ENCODE peak calls at places on chromosomes 3 and 15, in five cellular contexts. A is upper lobe of right lung, Q is fibroblast of lung, E is neural progenitor cell, G is NB4. P is an unnamed sample.

GRCh38 chr3:9217784-9218513 is 31.5 kb downstream of the SRGAP3 start:
- DNase-seq in A (no peak), E (peak), Q (no peak), G (no peak), P (no peak)

GRCh38 chr3:153052096-153052460 is 109.9 kb upstream of the RAP2B start:
- DNase-seq in Q (peak), A (no peak), G (peak), E (no peak), P (no peak)

GRCh38 chr3:102156426-102156825 is 278.4 kb upstream of the ZPLD1 start:
- DNase-seq in Q (peak), E (no peak), G (no peak), A (no peak), P (no peak)

GRCh38 chr15:74884428-74885223 is 5.2 kb upstream of the MPI start:
- DNase-seq in A (no peak), G (no peak), E (no peak), Q (peak), P (no peak)

GRCh38 chr3:189395825-189396224 is 224.1 kb downstream of the TPRG1 start:
- DNase-seq in Q (no peak), G (peak), E (no peak), A (no peak), P (no peak)

GRCh38 chr3:11238880-11239279 is 33.3 kb upstream of the ATG7 start:
- DNase-seq in G (no peak), A (no peak), E (no peak), Q (peak), P (no peak)

GRCh38 chr3:48285132-48285531 is 44.2 kb downstream of the ZNF589 start:
- DNase-seq in Q (peak), E (no peak), G (no peak), A (no peak), P (no peak)

GRCh38 chr3:189588818-189589569 is 42.2 kb upstream of the TP63 start:
- DNase-seq in A (no peak), E (no peak), G (no peak), Q (no peak), P (no peak)

GRCh38 chr15:44666208-44667038 is 3.0 kb upstream of the SPG11 start:
- DNase-seq in Q (no peak), E (no peak), G (no peak), A (no peak), P (no peak)

GRCh38 chr15:78396976-78397375 is 41.0 kb upstream of the IREB2 start:
- DNase-seq in Q (no peak), E (no peak), G (peak), A (peak), P (no peak)

GRCh38 chr3:195815169-195815771 is 3.5 kb upstream of the MUC4 start:
- DNase-seq in Q (peak), G (no peak), A (peak), E (peak), P (no peak)

GRCh38 chr3:60013241-60013640 is 963.4 kb upstream of the CFAP20DC start:
- DNase-seq in A (no peak), G (no peak), E (no peak), Q (peak), P (no peak)

GRCh38 chr3:29373016-29373690 is 92.3 kb downstream of the RBMS3 start:
- DNase-seq in G (no peak), Q (peak), E (no peak), A (no peak), P (no peak)

GRCh38 chr3:111723293-111723963 is 128.3 kb upstream of the ZBED2 start:
- DNase-seq in A (no peak), Q (peak), G (no peak), E (no peak), P (no peak)

GRCh38 chr3:98657429-98657828 is 64.0 kb upstream of the CPOX start:
- DNase-seq in G (peak), E (peak), Q (peak), A (peak), P (peak)

GRCh38 chr15:100101389-100102089 is 240.2 kb downstream of the ADAMTS17 start:
- DNase-seq in A (no peak), Q (no peak), E (no peak), G (no peak), P (no peak)

GRCh38 chr15:82808634-82809041 is 790 bp upstream of the WHAMM start:
- DNase-seq in E (no peak), A (no peak), Q (no peak), G (no peak), P (no peak)

GRCh38 chr3:9862391-9863235 is 17.4 kb downstream of the CIDEC start:
- DNase-seq in A (peak), E (peak), G (peak), Q (peak), P (peak)

GRCh38 chr3:182983811-182984210 is 3.5 kb upstream of the DCUN1D1 start:
- DNase-seq in A (no peak), Q (no peak), G (peak), E (no peak), P (no peak)

GRCh38 chr3:359672-360071 is 163.1 kb downstream of the CHL1 start:
- DNase-seq in G (no peak), Q (no peak), E (no peak), A (no peak), P (no peak)

GRCh38 chr3:176521531-176522175 is 675.6 kb downstream of the TBL1XR1 start:
- DNase-seq in E (no peak), Q (peak), A (no peak), G (no peak), P (no peak)

GRCh38 chr15:77013786-77014136 is 18.8 kb downstream of the PSTPIP1 start:
- DNase-seq in A (no peak), Q (no peak), E (no peak), G (peak), P (no peak)

GRCh38 chr15:60520041-60520824 is 41.3 kb upstream of the ICE2 start:
- DNase-seq in Q (peak), E (no peak), A (no peak), G (no peak), P (no peak)

GRCh38 chr3:67719333-67719732 is 64.9 kb upstream of the SUCLG2 start:
- DNase-seq in E (no peak), G (no peak), Q (peak), A (no peak), P (no peak)

GRCh38 chr3:76310661-76311060 is 525.3 kb upstream of the ZNF717 start:
- DNase-seq in A (no peak), G (no peak), Q (no peak), E (no peak), P (no peak)

GRCh38 chr15:74604983-74605809 is 10.4 kb upstream of the CLK3 start:
- DNase-seq in Q (no peak), A (no peak), E (no peak), G (no peak), P (no peak)

GRCh38 chr3:31762016-31762764 is 218.9 kb downstream of the OSBPL10 start:
- DNase-seq in G (no peak), A (no peak), E (peak), Q (no peak), P (no peak)

GRCh38 chr15:76996526-76997401 is 1.8 kb downstream of the PSTPIP1 start:
- DNase-seq in A (peak), G (peak), Q (peak), E (no peak), P (no peak)

GRCh38 chr15:47188766-47189507 is 528.4 kb upstream of the SEMA6D start:
- DNase-seq in Q (no peak), G (no peak), A (no peak), E (no peak), P (no peak)

GRCh38 chr3:155252535-155252934 is 40.9 kb downstream of the STRIT1 start:
- DNase-seq in Q (no peak), G (no peak), E (no peak), A (no peak), P (no peak)

GRCh38 chr3:128317698-128318231 is 148.9 kb downstream of the DNAJB8 start:
- DNase-seq in Q (no peak), E (no peak), G (no peak), A (peak), P (no peak)

GRCh38 chr3:114455432-114455831 is 161.6 kb downstream of the TIGIT start:
- DNase-seq in E (no peak), Q (no peak), A (no peak), G (no peak), P (no peak)

GRCh38 chr15:67042490-67043181 is 22.8 kb upstream of the SMAD3 start:
- DNase-seq in A (no peak), Q (peak), G (peak), E (no peak), P (no peak)

GRCh38 chr3:64188810-64189560 is 36.3 kb downstream of the PRICKLE2 start:
- DNase-seq in Q (peak), G (no peak), E (no peak), A (no peak), P (no peak)

GRCh38 chr3:64184621-64185020 is 40.6 kb downstream of the PRICKLE2 start:
- DNase-seq in E (no peak), A (no peak), G (no peak), Q (peak), P (no peak)

GRCh38 chr3:64185436-64185835 is 39.8 kb downstream of the PRICKLE2 start:
- DNase-seq in E (no peak), A (no peak), Q (no peak), G (no peak), P (no peak)

GRCh38 chr3:64186667-64187064 is 38.6 kb downstream of the PRICKLE2 start:
- DNase-seq in Q (no peak), E (no peak), A (no peak), G (no peak), P (no peak)

DNA sequence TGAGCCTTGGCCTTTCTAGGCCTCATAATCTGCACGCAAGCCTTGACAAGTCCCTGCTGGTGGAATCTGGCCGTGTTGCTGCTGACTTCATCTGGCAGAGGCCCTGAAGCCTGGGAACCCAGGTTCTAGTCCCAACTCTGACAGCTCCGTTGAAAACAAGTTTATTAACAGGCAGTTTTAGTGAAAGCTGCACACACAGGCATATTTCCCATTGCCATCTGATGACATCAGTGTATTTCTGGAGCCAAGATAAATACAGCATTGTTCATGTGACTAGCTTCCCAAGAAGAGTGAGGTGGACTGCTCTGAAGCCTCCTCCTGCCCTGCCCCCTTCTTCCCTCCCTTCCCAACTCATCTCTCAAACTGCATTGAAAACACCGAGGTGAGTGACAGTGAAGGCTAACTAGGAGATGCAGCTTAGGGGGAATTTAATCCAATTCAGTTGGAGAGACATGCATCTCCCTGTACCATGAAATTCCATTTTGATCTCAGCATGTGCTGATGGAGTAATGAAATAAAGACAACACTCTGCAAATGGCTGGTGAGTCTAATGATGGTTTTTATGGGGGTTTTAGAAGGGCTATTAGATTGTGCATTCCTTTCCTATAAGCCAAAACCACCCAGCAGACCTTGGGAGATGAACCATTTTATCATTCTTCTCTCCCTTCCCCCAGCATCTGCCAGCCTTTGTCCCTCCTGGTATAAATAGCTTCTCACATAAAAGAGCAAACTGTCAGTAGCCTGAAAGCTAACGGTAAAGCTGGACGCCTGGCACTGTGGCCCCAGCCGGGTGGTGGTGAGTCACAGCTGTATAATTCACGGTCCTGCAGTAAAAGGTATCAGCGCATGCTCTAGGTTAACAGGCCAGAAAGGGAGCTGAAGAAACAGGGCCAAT is 38.0 kb downstream of the PRICKLE2 start:
- DNase-seq in E (no peak), Q (peak), A (no peak), G (no peak), P (no peak)
- TF ChIP-seq CTCF in E (no peak), Q (no peak), A (no peak), G (no peak), P (no peak)

DNA sequence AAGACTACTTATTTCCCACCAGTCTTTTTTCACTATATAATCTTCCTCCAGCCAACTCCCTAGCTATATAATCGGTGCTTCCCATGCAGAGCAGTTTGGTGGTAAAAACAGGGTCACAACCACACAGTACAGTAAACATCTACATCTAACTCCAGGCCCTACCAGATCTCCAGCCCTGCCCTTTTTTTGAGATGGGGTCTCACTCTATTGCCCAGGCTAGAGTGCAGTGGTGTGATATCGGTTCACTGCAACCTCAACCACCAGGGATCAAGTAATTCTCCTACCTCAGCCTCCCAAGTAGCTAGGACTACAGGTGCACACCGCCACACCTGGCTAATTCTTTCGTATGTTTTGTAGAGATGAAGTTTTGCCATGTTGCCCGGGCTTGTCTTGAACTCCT is 49.1 kb upstream of the TLE3 start:
- DNase-seq in A (no peak), G (no peak), E (no peak), Q (no peak), P (no peak)
- TF ChIP-seq CTCF in A (no peak), G (no peak), E (no peak), Q (no peak), P (no peak)

GRCh38 chr15:57307527-57308193 is 68.6 kb upstream of the CGNL1 start:
- DNase-seq in A (no peak), E (no peak), Q (no peak), G (no peak), P (no peak)

GRCh38 chr15:57306305-57306943 is 69.9 kb upstream of the CGNL1 start:
- DNase-seq in Q (peak), G (peak), A (peak), E (peak), P (peak)

GRCh38 chr15:57310876-57311275 is 65.4 kb upstream of the CGNL1 start:
- DNase-seq in Q (no peak), A (no peak), G (no peak), E (no peak), P (no peak)

GRCh38 chr15:57305009-57305408 is 71.3 kb upstream of the CGNL1 start:
- DNase-seq in A (no peak), G (no peak), Q (no peak), E (no peak), P (no peak)

GRCh38 chr15:57306944-57307411 is 69.3 kb upstream of the CGNL1 start:
- DNase-seq in G (no peak), Q (no peak), A (no peak), E (no peak), P (no peak)
- TF ChIP-seq CTCF in G (no peak), Q (no peak), A (peak), E (no peak), P (no peak)

GRCh38 chr15:73331501-73331900 is 37.3 kb downstream of the HCN4 start:
- DNase-seq in G (no peak), Q (no peak), A (peak), E (no peak), P (no peak)
- TF ChIP-seq CTCF in G (no peak), Q (no peak), A (no peak), E (no peak), P (no peak)

GRCh38 chr15:39599871-39600270 is 19.0 kb downstream of the THBS1 start:
- DNase-seq in G (no peak), A (no peak), Q (no peak), E (no peak), P (no peak)

GRCh38 chr15:39605146-39605545 is 24.3 kb downstream of the THBS1 start:
- DNase-seq in Q (no peak), E (no peak), G (no peak), A (no peak), P (no peak)

GRCh38 chr15:39598186-39598850 is 17.4 kb downstream of the THBS1 start:
- DNase-seq in E (no peak), Q (no peak), A (no peak), G (no peak), P (no peak)

GRCh38 chr15:39598958-39599845 is 18.3 kb downstream of the THBS1 start:
- DNase-seq in G (no peak), A (no peak), Q (no peak), E (no peak), P (no peak)

GRCh38 chr15:39602143-39602542 is 21.3 kb downstream of the THBS1 start:
- DNase-seq in E (peak), A (no peak), G (no peak), Q (no peak), P (no peak)
- TF ChIP-seq CTCF in E (peak), A (no peak), G (no peak), Q (no peak), P (no peak)

DNA sequence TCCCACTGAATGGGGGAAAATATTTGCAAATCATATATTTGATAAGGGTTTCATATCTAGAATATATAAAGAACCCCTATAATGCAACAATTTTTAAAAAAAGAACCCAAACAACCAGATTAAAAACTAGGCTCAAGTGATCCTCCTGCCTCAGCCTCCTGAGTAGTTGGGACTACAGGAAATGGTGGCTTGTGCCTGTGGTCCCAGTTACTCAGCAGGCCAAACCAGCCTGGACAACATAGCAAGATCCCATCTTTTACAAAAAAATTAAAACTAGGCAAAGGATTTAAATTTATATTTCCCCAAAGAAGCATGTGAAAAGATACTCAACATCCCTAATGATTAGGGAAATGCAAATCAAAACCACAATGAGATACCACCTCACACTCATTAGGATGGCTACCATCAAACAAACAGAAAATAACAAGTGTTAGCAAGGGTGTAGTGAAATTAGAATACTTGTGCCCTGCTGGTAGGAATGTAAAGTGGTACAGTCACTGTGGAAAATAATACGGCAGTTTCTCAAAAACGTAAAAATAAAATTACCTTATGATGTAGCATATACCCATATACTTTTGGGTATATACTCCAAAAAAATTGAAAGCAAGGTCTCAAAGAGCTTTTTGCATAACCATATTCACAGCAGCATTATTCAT is 19.7 kb downstream of the TFDP2 start:
- DNase-seq in Q (no peak), G (no peak), E (no peak), A (no peak), P (no peak)
- TF ChIP-seq CTCF in Q (peak), G (no peak), E (peak), A (no peak), P (peak)

DNA sequence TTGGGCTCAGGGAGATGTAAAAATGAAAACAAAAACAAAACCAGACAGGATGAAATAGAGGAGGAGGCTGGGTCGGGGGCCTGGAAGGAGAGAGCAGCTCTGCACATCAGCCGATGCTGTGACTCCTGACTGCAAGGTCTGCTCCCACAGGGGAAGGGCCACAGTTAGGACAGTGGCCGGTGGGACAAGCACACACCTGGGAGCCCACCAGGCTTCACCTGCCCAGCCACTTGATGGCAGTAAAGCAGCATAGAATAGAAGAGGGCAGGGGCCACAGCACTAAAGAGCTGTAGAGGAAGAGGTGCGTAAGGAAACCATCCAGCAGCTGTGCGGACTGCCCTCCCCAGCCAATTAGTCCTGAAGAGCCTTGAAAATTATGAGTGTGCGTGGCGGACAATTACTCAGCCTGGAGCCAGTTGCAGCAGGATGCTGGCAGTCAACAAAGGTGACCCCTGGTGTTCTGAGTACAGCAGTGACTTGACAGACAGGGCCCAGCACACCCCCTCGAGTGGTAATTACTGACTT is 29.8 kb downstream of the ALS2CL start:
- DNase-seq in Q (peak), A (peak), G (peak), E (peak), P (peak)
- TF ChIP-seq CTCF in Q (no peak), A (peak), G (no peak), E (peak), P (no peak)

GRCh38 chr3:142934128-142934896 is 29.2 kb downstream of the PAQR9 start:
- DNase-seq in A (no peak), E (no peak), G (no peak), Q (no peak), P (no peak)

GRCh38 chr3:142930510-142930909 is 33.0 kb downstream of the PAQR9 start:
- DNase-seq in Q (no peak), E (no peak), G (no peak), A (no peak), P (no peak)

GRCh38 chr3:142929109-142929508 is 34.4 kb downstream of the PAQR9 start:
- DNase-seq in E (peak), G (peak), Q (peak), A (no peak), P (no peak)

GRCh38 chr3:142929890-142930289 is 33.6 kb downstream of the PAQR9 start:
- DNase-seq in A (no peak), E (no peak), G (peak), Q (no peak), P (no peak)

DNA sequence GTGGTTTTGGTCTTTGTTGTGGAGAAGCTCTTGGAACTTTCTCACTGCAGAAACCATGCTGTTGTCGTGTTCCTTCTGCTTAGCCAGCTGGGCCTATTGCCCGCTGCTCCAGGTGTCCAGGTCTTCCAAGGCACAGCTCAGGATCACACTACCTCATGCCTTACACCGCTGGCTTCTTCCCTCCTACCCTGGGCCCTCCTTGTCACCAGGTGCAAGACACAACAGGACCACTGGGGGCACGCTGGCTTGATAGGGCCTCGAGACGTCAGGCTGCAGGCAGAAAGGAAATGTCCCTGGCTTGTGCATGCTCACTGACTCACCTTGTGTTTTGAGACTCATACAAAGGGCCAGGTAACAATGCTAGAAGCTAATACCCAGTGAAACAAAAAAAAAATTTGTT is 32.3 kb downstream of the PAQR9 start:
- DNase-seq in A (no peak), Q (no peak), G (peak), E (no peak), P (no peak)
- TF ChIP-seq CTCF in A (no peak), Q (peak), G (no peak), E (no peak), P (no peak)